ENCODE peak calls at places on chromosomes 1 and 21, in six cellular contexts. H, X, T, R, M and K are unnamed samples.

GRCh38 chr21:46518983-46519583 is 60.4 kb downstream of the DIP2A start:
- DNase-seq in X (no peak), R (no peak), T (no peak), M (no peak), H (no peak), K (no peak)

GRCh38 chr1:41758904-41759548 is 159.7 kb downstream of the HIVEP3 start:
- DNase-seq in X (no peak), M (no peak), H (no peak), R (no peak), T (no peak), K (no peak)

GRCh38 chr1:227946624-227947424 is 908 bp downstream of the WNT9A start:
- DNase-seq in H (no peak), M (peak), R (peak), X (peak), T (peak), K (peak)

GRCh38 chr1:26602378-26602959 is 72.9 kb downstream of the RPS6KA1 start:
- DNase-seq in T (peak), H (no peak), R (peak), X (peak), M (peak), K (peak)

GRCh38 chr1:53729536-53730485 is 9.2 kb downstream of the GLIS1 start:
- DNase-seq in H (no peak), M (no peak), X (no peak), T (no peak), R (no peak), K (no peak)

GRCh38 chr1:55560246-55560645 is 345.1 kb upstream of the USP24 start:
- DNase-seq in M (no peak), T (no peak), H (no peak), R (no peak), X (no peak), K (no peak)

GRCh38 chr1:232016636-232017035 is 390.0 kb downstream of the DISC1 start:
- DNase-seq in X (no peak), H (no peak), M (no peak), R (no peak), T (no peak), K (no peak)

GRCh38 chr1:2470290-2471158 is 5.6 kb upstream of the PLCH2 start:
- DNase-seq in M (no peak), X (no peak), H (no peak), R (no peak), T (no peak), K (no peak)

GRCh38 chr1:240808381-240808780 is 196.4 kb upstream of the GREM2 start:
- DNase-seq in H (no peak), R (no peak), M (no peak), X (no peak), T (no peak), K (no peak)

GRCh38 chr1:211340622-211341487 is 14.2 kb downstream of the TRAF5 start:
- DNase-seq in H (no peak), X (no peak), R (no peak), M (no peak), T (no peak), K (no peak)

GRCh38 chr1:185438936-185439335 is 121.9 kb upstream of the IVNS1ABP start:
- DNase-seq in R (no peak), T (no peak), X (no peak), M (no peak), H (no peak), K (no peak)

GRCh38 chr1:169486281-169486904 is 649 bp upstream of the SLC19A2 start:
- DNase-seq in R (no peak), H (no peak), M (no peak), T (no peak), X (no peak), K (no peak)

GRCh38 chr1:109385417-109385816 is 12.3 kb downstream of the SORT1 start:
- DNase-seq in X (no peak), T (peak), M (no peak), R (no peak), H (no peak), K (no peak)

GRCh38 chr1:205458777-205459566 is 3.1 kb upstream of the BLACAT1 start:
- DNase-seq in T (peak), H (no peak), X (no peak), M (no peak), R (peak), K (peak)

GRCh38 chr1:109796484-109797305 is 33.0 kb upstream of the EPS8L3 start:
- DNase-seq in R (no peak), M (no peak), X (no peak), H (no peak), T (no peak), K (no peak)

GRCh38 chr1:40256401-40257084 is 1.5 kb upstream of the ZMPSTE24 start:
- DNase-seq in X (no peak), R (no peak), M (no peak), T (no peak), H (no peak), K (no peak)

GRCh38 chr1:9121891-9122409 is 7.0 kb downstream of the GPR157 start:
- DNase-seq in H (no peak), X (peak), T (no peak), R (no peak), M (peak), K (no peak)

GRCh38 chr1:55138740-55139283 is 76.4 kb downstream of the USP24 start:
- DNase-seq in H (no peak), M (no peak), X (no peak), R (no peak), T (no peak), K (no peak)

GRCh38 chr1:110585426-110585825 is 20.7 kb downstream of the KCNA2 start:
- DNase-seq in R (no peak), X (no peak), T (no peak), M (no peak), H (no peak), K (no peak)

GRCh38 chr21:17775431-17776126 is 43.6 kb downstream of the C21orf91 start:
- DNase-seq in T (no peak), R (no peak), M (peak), X (peak), H (no peak), K (no peak)

GRCh38 chr21:33640697-33641338 is 723 bp downstream of the CRYZL1 start:
- DNase-seq in T (peak), R (peak), M (no peak), H (no peak), X (no peak), K (no peak)

GRCh38 chr1:165369255-165369848 is 12.8 kb upstream of the LMX1A start:
- DNase-seq in T (peak), H (no peak), M (peak), X (peak), R (peak), K (peak)

GRCh38 chr1:16967095-16967567 is 13.3 kb downstream of the MFAP2 start:
- DNase-seq in H (no peak), M (no peak), R (no peak), T (no peak), X (no peak), K (no peak)

GRCh38 chr1:7654725-7655124 is 116.4 kb upstream of the VAMP3 start:
- DNase-seq in M (no peak), H (no peak), T (no peak), R (no peak), X (no peak), K (no peak)

GRCh38 chr1:241186716-241187115 is 170.3 kb downstream of the RGS7 start:
- DNase-seq in M (no peak), T (no peak), R (no peak), H (no peak), X (no peak), K (no peak)

GRCh38 chr21:37292041-37292440 is 24.9 kb upstream of the VPS26C start:
- DNase-seq in T (no peak), M (no peak), R (no peak), X (no peak), H (no peak), K (no peak)

GRCh38 chr1:198186916-198187580 is 30.2 kb downstream of the NEK7 start:
- DNase-seq in R (no peak), T (no peak), M (no peak), H (no peak), X (no peak), K (no peak)

GRCh38 chr1:18957136-18957521 is 653 bp upstream of the IFFO2 start:
- DNase-seq in T (no peak), X (no peak), R (peak), H (no peak), M (no peak), K (peak)

GRCh38 chr1:172487550-172487949 is 43.7 kb upstream of the PIGC start:
- DNase-seq in H (no peak), T (no peak), M (no peak), R (no peak), X (no peak), K (no peak)

GRCh38 chr1:241706257-241706656 is 54.2 kb downstream of the WDR64 start:
- DNase-seq in R (no peak), X (no peak), M (no peak), T (no peak), H (no peak), K (no peak)

GRCh38 chr1:23727362-23727811 is 15.9 kb upstream of the ELOA start:
- DNase-seq in T (peak), X (peak), H (no peak), M (no peak), R (no peak), K (no peak)

GRCh38 chr1:187516874-187517273 is 688.1 kb downstream of the PLA2G4A start:
- DNase-seq in M (no peak), H (no peak), X (no peak), R (no peak), T (no peak), K (no peak)

GRCh38 chr1:77824083-77824482 is 44.6 kb downstream of the MIGA1 start:
- DNase-seq in T (no peak), R (peak), H (no peak), X (no peak), M (no peak), K (no peak)

GRCh38 chr1:53183277-53183990 is 13.2 kb upstream of the CPT2 start:
- DNase-seq in R (no peak), H (no peak), T (peak), M (no peak), X (no peak), K (no peak)

GRCh38 chr1:13830170-13830569 is 130.2 kb downstream of the PRDM2 start:
- DNase-seq in R (no peak), T (no peak), H (no peak), X (peak), M (no peak), K (no peak)

GRCh38 chr1:13826591-13826990 is 126.6 kb downstream of the PRDM2 start:
- DNase-seq in R (no peak), T (no peak), M (no peak), X (no peak), H (no peak), K (no peak)

GRCh38 chr1:13830616-13831280 is 130.8 kb downstream of the PRDM2 start:
- DNase-seq in M (no peak), H (no peak), T (no peak), R (no peak), X (peak), K (no peak)

GRCh38 chr1:13829152-13829769 is 129.3 kb downstream of the PRDM2 start:
- DNase-seq in T (no peak), H (no peak), R (no peak), M (no peak), X (peak), K (no peak)

GRCh38 chr1:13828454-13829151 is 128.6 kb downstream of the PRDM2 start:
- DNase-seq in R (peak), T (peak), X (peak), M (no peak), H (no peak), K (peak)
- TF ChIP-seq CTCF in R (peak), T (peak), X (peak), M (peak), H (peak), K (peak)

DNA sequence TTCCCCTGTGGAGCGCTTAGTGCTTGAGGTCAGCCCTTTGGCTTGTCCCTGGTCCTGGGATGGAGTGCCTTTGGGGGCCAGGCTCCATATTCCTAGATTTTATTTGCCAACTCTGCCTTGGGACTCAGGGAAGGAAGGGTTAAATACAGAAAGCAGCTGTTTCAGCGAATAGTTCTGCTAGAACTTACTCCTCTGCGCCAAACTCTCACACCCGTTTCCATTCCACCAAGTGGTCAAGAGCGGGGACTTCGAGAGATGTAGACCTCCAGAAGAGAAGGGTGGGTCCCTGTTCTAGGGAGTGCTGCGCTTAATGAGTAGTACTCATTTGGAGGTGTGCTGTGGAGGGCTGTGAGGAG is 704 bp upstream of the TOMM40L start:
- DNase-seq in R (no peak), T (no peak), H (no peak), M (no peak), X (no peak), K (no peak)
- TF ChIP-seq CTCF in R (no peak), T (no peak), H (no peak), M (no peak), X (no peak), K (no peak)

GRCh38 chr1:20983297-20983889 is 193.3 kb downstream of the EIF4G3 start:
- DNase-seq in R (no peak), M (no peak), X (no peak), T (no peak), H (no peak), K (no peak)
- TF ChIP-seq CTCF in R (peak), M (no peak), X (peak), T (no peak), H (no peak), K (no peak)

GRCh38 chr1:63523738-63524137 is 413 bp downstream of the EFCAB7 start:
- DNase-seq in H (no peak), T (peak), R (peak), M (no peak), X (no peak), K (no peak)

GRCh38 chr1:63524166-63524565 is 841 bp downstream of the EFCAB7 start:
- DNase-seq in T (no peak), R (no peak), M (no peak), H (no peak), X (no peak), K (no peak)

GRCh38 chr1:63522891-63523728 is at the start of the genes EFCAB7 and ITGB3BP:
- DNase-seq in R (peak), M (peak), X (peak), H (peak), T (peak), K (peak)
- TF ChIP-seq CTCF in R (no peak), M (no peak), X (no peak), H (no peak), T (no peak), K (no peak)

DNA sequence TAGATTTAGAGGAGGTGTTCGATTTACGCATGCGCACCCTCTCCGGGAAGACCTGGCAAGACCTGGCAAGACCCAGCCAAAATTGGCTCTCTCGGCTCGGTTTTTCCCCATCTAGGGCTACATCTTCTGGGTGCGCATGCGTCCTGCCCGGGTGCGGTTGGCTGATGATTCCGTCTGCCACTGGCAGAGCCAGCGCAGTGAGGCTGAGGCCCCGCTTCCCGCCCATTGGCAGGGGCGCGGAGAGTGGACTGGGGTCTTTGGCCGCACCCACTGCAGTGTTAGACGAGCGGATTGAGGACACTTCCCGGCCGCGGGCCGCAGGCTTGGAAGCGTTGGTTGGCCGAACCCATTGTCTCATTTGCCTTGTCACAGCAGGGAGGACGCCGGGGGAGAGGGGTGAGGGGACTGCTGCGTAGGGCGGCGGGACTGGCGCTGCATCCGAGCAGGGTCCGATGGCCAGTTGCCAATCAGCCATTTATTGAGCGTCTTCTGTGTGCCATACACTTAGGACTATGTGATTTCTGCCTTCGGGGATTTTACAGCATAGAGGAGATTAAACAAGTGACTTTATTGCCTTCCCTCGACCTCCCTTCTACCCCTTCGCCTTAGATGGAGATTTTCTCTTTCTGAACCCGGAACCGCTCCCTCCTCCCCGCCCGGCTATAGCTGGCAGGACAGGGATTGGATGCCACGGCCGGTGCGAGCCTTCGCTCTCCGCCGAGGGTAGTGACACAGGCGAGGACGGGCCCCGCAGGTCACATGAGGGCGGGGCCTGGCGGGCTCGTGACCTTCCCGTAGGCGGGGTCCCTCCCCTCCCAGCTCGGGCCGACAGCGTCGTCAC is 43.7 kb downstream of the MEF2D start:
- DNase-seq in T (peak), M (peak), R (peak), H (peak), X (peak), K (peak)
- TF ChIP-seq CTCF in T (no peak), M (no peak), R (no peak), H (no peak), X (no peak), K (no peak)

DNA sequence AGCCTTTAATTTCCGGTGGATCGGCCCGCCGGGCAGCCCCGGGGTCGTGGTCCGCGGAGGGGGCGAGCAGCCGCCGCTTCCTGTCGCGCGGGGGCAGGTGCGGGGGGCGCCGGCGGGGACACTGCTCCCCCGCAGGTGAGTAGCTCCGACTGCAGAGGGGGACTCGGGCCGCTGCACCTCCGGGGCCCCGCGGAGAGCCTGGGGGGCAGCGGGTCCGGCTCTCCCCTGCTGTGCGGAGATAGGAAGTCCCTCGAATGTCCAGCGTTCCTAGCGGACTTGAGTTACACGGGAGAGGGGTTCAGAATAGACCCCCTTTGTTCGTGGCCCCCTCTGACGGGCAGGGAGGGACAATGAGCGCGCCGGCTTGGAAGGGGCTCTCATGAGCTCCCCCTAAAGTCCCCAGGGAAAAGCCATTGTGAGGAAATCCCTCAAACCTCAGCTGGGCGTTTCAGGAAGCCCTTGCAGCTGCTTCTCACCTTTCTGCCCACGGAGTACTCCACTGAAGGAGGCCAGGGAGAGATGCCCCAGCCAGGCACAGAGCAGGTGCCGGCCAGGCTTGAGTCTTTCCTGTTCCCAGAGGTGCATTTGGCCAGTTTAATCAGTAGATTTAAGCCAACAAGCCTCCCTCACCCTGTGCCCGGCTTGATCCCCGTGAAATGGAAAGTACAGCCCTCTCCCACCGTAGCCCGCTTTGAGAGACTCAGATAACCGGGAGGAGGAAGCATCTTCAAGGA is 925 bp downstream of the PDE9A start:
- DNase-seq in X (peak), H (no peak), M (no peak), T (no peak), R (peak), K (peak)
- TF ChIP-seq CTCF in X (no peak), H (no peak), M (no peak), T (no peak), R (peak), K (peak)